ENCODE peak calls at places on chromosomes 6 and 20, in seven cellular contexts. P, K, O, J, Q, I and B are unnamed samples. For H3K27me3, the result is how much of the 10 kb centered on the place peaks cover.

GRCh38 chr20:44104807-44105517 is 82.0 kb downstream of the JPH2 start:
- DNase-seq in P (no peak), K (no peak), O (no peak), J (peak), Q (no peak), I (no peak), B (no peak)

GRCh38 chr20:25226433-25227316 is 21.2 kb upstream of the PYGB start:
- DNase-seq in P (peak), K (no peak), O (no peak), J (no peak), Q (no peak), I (no peak), B (no peak)

GRCh38 chr20:19889011-19889953 is 127.9 kb upstream of the NAA20 start:
- DNase-seq in P (no peak), K (no peak), O (peak), J (peak), Q (no peak), I (no peak), B (no peak)

GRCh38 chr6:115323001-115323400 is 737.7 kb downstream of the FRK start:
- DNase-seq in P (no peak), K (no peak), O (no peak), J (no peak), Q (no peak), I (no peak), B (no peak)

GRCh38 chr6:87172292-87172691 is 16.9 kb downstream of the ZNF292 start:
- DNase-seq in P (peak), K (no peak), O (no peak), J (no peak), Q (no peak), I (no peak), B (no peak)

GRCh38 chr6:33392168-33392947 is 735 bp downstream of the KIFC1 start:
- DNase-seq in P (no peak), K (no peak), O (no peak), J (no peak), Q (no peak), I (peak), B (no peak)

GRCh38 chr6:5626727-5627426 is 365.6 kb downstream of the FARS2 start:
- DNase-seq in P (no peak), K (no peak), O (no peak), J (no peak), Q (no peak), I (peak), B (no peak)

GRCh38 chr6:34237316-34237721 is 646 bp downstream of the HMGA1 start:
- DNase-seq in P (peak), K (no peak), O (no peak), J (no peak), Q (no peak), I (peak), B (peak)

GRCh38 chr6:169271158-169271936 is 17.7 kb upstream of the THBS2 start:
- DNase-seq in P (peak), K (no peak), O (no peak), J (no peak), Q (no peak), I (no peak), B (no peak)

GRCh38 chr20:10565191-10565921 is 108.4 kb downstream of the JAG1 start:
- DNase-seq in P (no peak), K (no peak), O (no peak), J (peak), Q (no peak), I (no peak), B (no peak)

GRCh38 chr20:37567671-37568588 is 40.3 kb upstream of the BLCAP start:
- DNase-seq in P (peak), K (no peak), O (no peak), J (no peak), Q (peak), I (no peak), B (no peak)

GRCh38 chr20:48711696-48712464 is 115.9 kb downstream of the PREX1 start:
- DNase-seq in P (no peak), K (no peak), O (no peak), J (no peak), Q (no peak), I (no peak), B (no peak)

GRCh38 chr6:108163644-108164536 is 1.9 kb upstream of the NR2E1 start:
- DNase-seq in P (peak), K (no peak), O (no peak), J (no peak), Q (no peak), I (no peak), B (no peak)

GRCh38 chr6:73508776-73509175 is 12.1 kb downstream of the EEF1A1 start:
- DNase-seq in P (no peak), K (no peak), O (no peak), J (no peak), Q (no peak), I (no peak), B (no peak)

GRCh38 chr6:23728707-23729106 is 397.3 kb upstream of the NRSN1 start:
- DNase-seq in P (no peak), K (no peak), O (no peak), J (no peak), Q (peak), I (no peak), B (no peak)

GRCh38 chr6:110542311-110543024 is 66.1 kb upstream of the SLC22A16 start:
- DNase-seq in P (no peak), K (no peak), O (no peak), J (no peak), Q (no peak), I (no peak), B (no peak)

GRCh38 chr6:140388815-140389214 is 1014.4 kb upstream of the CITED2 start:
- DNase-seq in P (no peak), K (no peak), O (no peak), J (no peak), Q (no peak), I (no peak), B (no peak)

GRCh38 chr20:2745936-2746635 is 53.5 kb downstream of the EBF4 start:
- DNase-seq in P (no peak), K (no peak), O (peak), J (no peak), Q (no peak), I (no peak), B (no peak)
- H3K4me3 ChIP-seq in P (no peak), K (no peak), O (no peak), J (no peak), Q (no peak), I (no peak), B (no peak)

DNA sequence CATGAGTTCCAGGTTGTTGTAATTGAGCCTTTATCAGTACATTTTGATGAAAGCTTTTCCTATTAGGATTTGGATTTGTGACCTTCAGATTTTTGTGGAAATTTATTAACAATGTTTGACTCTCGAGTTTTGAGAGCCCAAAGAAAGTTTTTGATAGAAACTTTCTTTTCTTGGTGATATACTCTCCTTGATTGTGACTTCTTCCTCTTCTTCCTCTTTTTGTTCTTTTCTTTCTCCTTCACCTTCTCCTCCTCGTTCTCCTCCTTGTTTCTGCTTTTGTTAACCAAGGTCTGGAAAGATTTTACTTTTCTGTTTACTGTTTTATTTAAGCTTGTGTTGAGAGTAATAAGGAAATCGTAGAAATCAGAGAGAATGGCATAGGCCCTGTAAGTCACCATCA is 182.4 kb downstream of the TRIM27 start:
- DNase-seq in P (no peak), K (no peak), O (no peak), J (no peak), Q (no peak), I (no peak), B (no peak)
- H3K27me3 ChIP-seq in P (half or more), K (under half), O (under half), J (under half), Q (under half), I (under half), B (under half)

DNA sequence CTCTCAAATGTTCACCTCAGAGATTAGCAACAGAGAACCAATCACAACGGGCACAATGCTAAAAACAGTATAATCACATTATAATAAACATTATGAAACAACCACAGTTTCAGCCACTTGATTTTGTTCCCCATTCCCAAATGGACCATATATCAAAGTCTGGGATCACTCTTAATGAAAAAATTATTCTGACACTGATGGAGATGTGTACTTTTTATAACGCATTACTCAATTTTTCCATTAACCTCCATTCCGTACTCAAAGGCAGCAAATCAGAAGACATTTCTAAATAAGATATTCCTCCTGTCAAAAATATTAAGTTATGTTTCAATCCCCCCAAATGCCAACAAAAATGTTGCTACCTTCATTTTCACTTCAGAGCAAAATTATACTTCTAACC is 2.8 kb downstream of the CPNE1 start:
- DNase-seq in P (no peak), K (no peak), O (no peak), J (no peak), Q (no peak), I (no peak), B (no peak)
- H3K4me3 ChIP-seq in P (no peak), K (peak), O (peak), J (peak), Q (no peak), I (peak), B (peak)

GRCh38 chr20:61169870-61170269 is 82.2 kb upstream of the CDH4 start:
- DNase-seq in P (no peak), K (no peak), O (no peak), J (no peak), Q (peak), I (no peak), B (no peak)

GRCh38 chr20:61173267-61173666 is 78.8 kb upstream of the CDH4 start:
- DNase-seq in P (no peak), K (no peak), O (no peak), J (no peak), Q (peak), I (no peak), B (no peak)

GRCh38 chr20:61170521-61170920 is 81.5 kb upstream of the CDH4 start:
- DNase-seq in P (peak), K (no peak), O (no peak), J (no peak), Q (peak), I (no peak), B (no peak)

GRCh38 chr20:61168605-61169004 is 83.5 kb upstream of the CDH4 start:
- DNase-seq in P (no peak), K (no peak), O (no peak), J (no peak), Q (no peak), I (no peak), B (no peak)

DNA sequence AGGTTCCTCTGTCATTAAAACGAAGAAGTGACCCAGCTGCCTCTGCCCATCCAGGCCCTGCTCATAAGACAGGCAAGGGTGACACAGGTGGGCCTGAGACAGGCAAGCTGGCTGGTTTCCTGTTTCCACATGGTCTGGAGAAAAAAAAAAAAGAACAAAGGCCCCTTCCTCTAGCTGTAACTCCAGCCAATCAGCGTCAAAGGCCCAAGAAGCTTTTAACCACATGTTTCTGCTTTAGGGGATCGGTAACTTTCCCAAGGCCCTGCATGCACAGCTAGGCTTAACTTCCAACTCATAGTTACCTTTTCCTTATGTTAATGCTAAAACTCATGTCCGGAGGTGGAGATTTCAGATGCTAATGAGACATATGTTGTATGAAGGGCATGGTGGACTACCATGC is 81.1 kb upstream of the CDH4 start:
- DNase-seq in P (no peak), K (no peak), O (no peak), J (no peak), Q (no peak), I (no peak), B (no peak)
- H3K27me3 ChIP-seq in P (under half), K (under half), O (under half), J (under half), Q (under half), I (under half), B (under half)

GRCh38 chr6:20403080-20403765 is 1.5 kb downstream of the E2F3 start:
- DNase-seq in P (peak), K (peak), O (peak), J (no peak), Q (peak), I (peak), B (peak)
- H3K4me3 ChIP-seq in P (peak), K (peak), O (peak), J (peak), Q (peak), I (peak), B (peak)

DNA sequence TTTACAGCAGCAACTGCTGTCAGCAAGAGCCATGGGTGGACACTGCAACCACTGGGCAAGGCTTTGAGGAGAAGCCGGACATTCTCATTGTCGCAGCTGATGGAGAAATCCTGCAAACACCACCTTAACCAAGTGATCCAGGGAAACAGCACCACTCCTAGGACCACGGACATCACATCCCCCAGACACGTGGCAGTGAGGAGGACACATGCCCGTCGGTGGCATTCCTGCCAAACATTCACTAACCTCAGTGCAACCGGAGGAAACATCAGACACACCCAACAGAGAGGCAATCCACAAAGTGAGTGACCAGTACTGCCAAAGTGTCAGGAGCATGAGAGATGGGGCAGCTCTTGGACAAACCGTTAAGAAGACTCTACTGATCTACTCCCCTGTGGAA is 16.6 kb upstream of the IRF4 start:
- DNase-seq in P (no peak), K (no peak), O (no peak), J (no peak), Q (no peak), I (no peak), B (no peak)
- H3K27me3 ChIP-seq in P (under half), K (under half), O (under half), J (under half), Q (under half), I (under half), B (under half)